ENCODE peak calls at places on chromosomes 13 and 19, in nine cellular contexts. U, O, K, A, C, R, E, J and D are unnamed samples.

GRCh38 chr19:1774999-1775772 is 21.9 kb downstream of the ONECUT3 start:
- DNase-seq in U (no peak), A (no peak), K (no peak), O (no peak), R (no peak), J (no peak), E (no peak), C (no peak), D (no peak)

GRCh38 chr19:2594319-2594718 is 108.2 kb downstream of the GNG7 start:
- DNase-seq in A (no peak), R (no peak), J (peak), E (no peak), U (no peak), O (no peak), C (no peak), K (no peak), D (no peak)

GRCh38 chr13:63517376-63517775 is 2101.7 kb upstream of the PCDH20 start:
- DNase-seq in O (no peak), A (no peak), R (peak), U (no peak), E (no peak), J (no peak), K (no peak), C (no peak), D (no peak)

GRCh38 chr19:47376589-47377144 is 27.6 kb downstream of the DHX34 start:
- DNase-seq in U (no peak), J (no peak), O (peak), K (no peak), C (no peak), R (no peak), E (no peak), A (no peak), D (no peak)

GRCh38 chr13:66943530-66943929 is 286.6 kb downstream of the PCDH9 start:
- DNase-seq in C (no peak), J (no peak), U (no peak), K (no peak), R (no peak), O (no peak), E (no peak), A (no peak), D (no peak)

GRCh38 chr19:11483176-11484111 is 2.6 kb upstream of the ELAVL3 start:
- DNase-seq in C (no peak), R (no peak), A (no peak), J (no peak), O (no peak), U (no peak), K (no peak), E (no peak), D (no peak)

GRCh38 chr13:65999441-65999840 is 1230.7 kb downstream of the PCDH9 start:
- DNase-seq in E (no peak), C (no peak), A (no peak), R (no peak), U (no peak), J (no peak), O (no peak), K (no peak), D (no peak)

GRCh38 chr13:42151781-42152180 is 103.3 kb downstream of the DGKH start:
- DNase-seq in J (no peak), U (no peak), E (no peak), C (no peak), R (no peak), K (no peak), A (no peak), O (no peak), D (no peak)

GRCh38 chr19:16619456-16619855 is 8.5 kb downstream of the MED26 start:
- DNase-seq in J (no peak), K (peak), R (no peak), A (no peak), C (no peak), E (no peak), U (no peak), O (peak), D (no peak)

GRCh38 chr13:38743499-38743898 is 56.6 kb downstream of the FREM2 start:
- DNase-seq in O (no peak), C (no peak), A (no peak), R (no peak), K (no peak), U (no peak), E (no peak), J (no peak), D (no peak)

GRCh38 chr13:95452376-95452775 is 100.1 kb upstream of the CLDN10 start:
- DNase-seq in E (no peak), C (no peak), J (no peak), K (no peak), O (no peak), R (no peak), A (no peak), U (no peak), D (no peak)

GRCh38 chr13:81697826-81698225 is 1356.9 kb upstream of the SPRY2 start:
- DNase-seq in K (no peak), O (no peak), J (no peak), E (no peak), C (no peak), A (no peak), R (no peak), U (no peak), D (no peak)

GRCh38 chr13:33180009-33180804 is 105.3 kb downstream of the STARD13 start:
- DNase-seq in R (peak), O (no peak), C (no peak), J (no peak), E (no peak), A (no peak), U (no peak), K (no peak), D (no peak)

GRCh38 chr19:13953021-13953531 is 767 bp downstream of the DCAF15 start:
- DNase-seq in C (peak), R (peak), A (no peak), K (no peak), O (no peak), J (peak), E (no peak), U (peak), D (no peak)

GRCh38 chr13:59946924-59947323 is 216.8 kb downstream of the DIAPH3 start:
- DNase-seq in K (no peak), C (no peak), E (no peak), A (no peak), U (no peak), J (no peak), R (peak), O (no peak), D (no peak)

GRCh38 chr19:19209372-19209771 is 2.4 kb upstream of the NCAN start:
- DNase-seq in A (no peak), C (no peak), R (no peak), J (no peak), O (no peak), K (no peak), E (no peak), U (no peak), D (no peak)

GRCh38 chr13:42048625-42049453 is at the start of gene DGKH:
- DNase-seq in K (peak), E (peak), A (no peak), O (peak), R (peak), U (peak), C (peak), J (peak), D (no peak)

GRCh38 chr19:35327642-35328041 is 1.3 kb upstream of the CD22 start:
- DNase-seq in R (no peak), U (peak), C (no peak), J (no peak), A (no peak), E (no peak), K (no peak), O (no peak), D (no peak)

GRCh38 chr19:2603320-2603719 is 99.2 kb downstream of the GNG7 start:
- DNase-seq in R (no peak), A (no peak), O (no peak), J (peak), E (no peak), K (peak), U (no peak), C (peak), D (no peak)

GRCh38 chr13:81874681-81875661 is 1534.0 kb upstream of the SPRY2 start:
- DNase-seq in K (no peak), C (no peak), O (no peak), R (peak), A (no peak), E (no peak), U (no peak), J (no peak), D (no peak)

GRCh38 chr19:1627194-1627593 is 21.9 kb upstream of the UQCR11 start:
- DNase-seq in J (no peak), A (no peak), O (no peak), C (no peak), U (no peak), R (no peak), K (no peak), E (no peak), D (no peak)

GRCh38 chr19:52138614-52139290 is 986 bp downstream of the ZNF616 start:
- DNase-seq in E (no peak), C (no peak), R (peak), K (no peak), J (peak), U (no peak), A (no peak), O (peak), D (no peak)

GRCh38 chr19:54162241-54162805 is 2.8 kb upstream of the LENG1 start:
- DNase-seq in E (peak), R (peak), C (peak), U (peak), A (no peak), K (peak), J (peak), O (peak), D (peak)

GRCh38 chr13:31982540-31982939 is 49.0 kb upstream of the FRY start:
- DNase-seq in R (peak), O (peak), U (peak), C (no peak), K (peak), E (peak), A (no peak), J (peak), D (peak)

GRCh38 chr13:110413311-110414040 is 106.4 kb downstream of the COL4A2 start:
- DNase-seq in U (no peak), C (no peak), R (no peak), J (peak), E (peak), O (no peak), A (no peak), K (no peak), D (no peak)

GRCh38 chr13:110411316-110412105 is 104.4 kb downstream of the COL4A2 start:
- DNase-seq in U (no peak), O (no peak), A (no peak), J (no peak), C (no peak), R (no peak), E (no peak), K (no peak), D (no peak)

GRCh38 chr13:110414283-110414682 is 107.2 kb downstream of the COL4A2 start:
- DNase-seq in E (peak), K (no peak), A (no peak), R (no peak), C (no peak), U (no peak), J (no peak), O (no peak), D (no peak)

GRCh38 chr13:110410906-110411305 is 103.8 kb downstream of the COL4A2 start:
- DNase-seq in C (no peak), J (peak), O (no peak), E (peak), K (no peak), R (no peak), U (no peak), A (no peak), D (no peak)

DNA sequence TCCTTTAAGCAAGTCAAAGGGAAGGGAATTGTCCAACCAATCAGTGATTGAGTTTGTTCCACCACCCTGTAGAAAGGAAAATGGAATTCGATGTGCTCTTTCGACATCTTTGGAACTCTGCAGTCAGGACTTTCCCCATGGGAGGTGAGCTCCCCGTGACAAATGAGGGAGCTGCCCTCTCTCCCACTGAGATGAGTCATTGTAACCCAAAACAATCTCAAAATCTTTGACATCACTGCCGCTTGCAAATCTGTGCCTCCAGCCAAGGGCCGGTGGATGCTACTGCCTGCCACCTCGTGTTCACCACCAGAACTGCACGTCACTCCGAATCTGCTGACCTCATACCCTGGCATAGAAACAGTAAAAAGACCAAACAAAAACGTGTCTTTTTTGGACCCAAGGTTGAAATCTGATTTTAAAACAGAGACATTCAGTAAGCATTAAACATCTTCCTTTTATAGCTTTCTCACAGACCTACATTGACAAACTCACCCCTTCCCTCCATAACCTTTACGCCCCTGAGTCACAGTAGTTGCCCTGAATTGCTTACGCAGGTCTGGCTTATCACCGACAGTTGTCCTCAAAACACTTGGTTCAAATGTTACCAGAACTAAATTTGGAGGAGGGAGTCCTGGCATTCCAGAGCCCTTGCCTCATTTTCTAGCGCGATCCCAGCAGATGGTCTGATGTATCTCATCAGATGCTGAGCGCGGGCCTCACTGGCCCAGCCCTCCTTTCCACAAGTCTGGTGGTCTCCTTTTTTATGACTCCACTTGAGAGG is 105.2 kb downstream of the COL4A2 start:
- DNase-seq in E (peak), A (no peak), O (peak), C (peak), U (peak), K (peak), J (peak), R (peak), D (peak)
- H3K4me3 ChIP-seq in E (no peak), A (no peak), O (no peak), C (no peak), U (no peak), K (peak), J (no peak), R (no peak), D (no peak)

GRCh38 chr13:35833031-35833430 is 298.2 kb downstream of the DCLK1 start:
- DNase-seq in U (no peak), C (no peak), K (no peak), A (no peak), J (no peak), E (no peak), O (no peak), R (no peak), D (no peak)
- H3K4me3 ChIP-seq in U (no peak), C (no peak), K (no peak), A (no peak), J (no peak), E (no peak), O (no peak), R (no peak), D (no peak)

DNA sequence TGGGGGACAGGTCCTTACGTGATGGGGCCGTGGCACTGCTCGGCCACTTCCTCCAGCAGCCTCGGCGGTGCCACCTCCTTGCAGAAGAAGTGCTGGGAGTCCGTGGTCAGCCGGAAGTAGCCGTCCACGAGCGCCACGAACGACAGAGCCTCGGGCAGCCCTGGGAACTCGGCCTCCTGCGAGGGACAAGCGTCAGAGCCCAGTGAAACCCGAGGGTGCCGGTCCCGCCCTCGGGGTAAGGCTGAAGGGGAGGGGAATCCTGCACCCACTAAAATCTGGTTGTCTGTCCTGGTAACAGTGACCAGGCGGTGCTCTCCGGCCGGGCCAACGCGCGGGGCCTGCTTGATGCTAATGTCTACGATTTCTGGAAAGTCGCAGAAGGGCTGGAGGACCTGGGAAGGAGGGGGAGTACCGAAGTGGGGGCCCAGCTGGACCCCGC is 6.4 kb downstream of the JAK3 start:
- DNase-seq in U (peak), O (no peak), J (no peak), R (no peak), E (no peak), C (no peak), K (peak), A (no peak), D (no peak)
- H3K4me3 ChIP-seq in U (peak), O (no peak), J (no peak), R (peak), E (peak), C (no peak), K (peak), A (peak), D (no peak)

DNA sequence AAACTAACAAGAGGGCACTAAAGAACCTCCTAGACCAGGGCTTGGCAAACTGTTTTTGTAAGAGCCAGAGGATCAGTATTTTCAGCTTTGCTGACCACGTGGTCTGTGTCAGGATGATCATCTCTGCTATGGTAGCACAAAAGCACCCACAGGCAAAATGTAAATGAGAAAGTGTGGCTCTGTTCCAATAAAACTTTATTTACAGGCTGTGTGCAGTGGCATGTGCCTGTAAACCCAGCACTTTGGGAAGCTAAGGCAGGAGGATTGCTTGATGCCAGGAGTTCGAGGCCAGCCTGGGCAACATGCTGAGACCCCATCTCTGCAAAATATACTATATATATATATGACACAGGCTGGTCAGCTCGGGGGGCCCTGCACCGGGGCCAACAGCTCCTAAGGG is 31.2 kb downstream of the DNMT1 start:
- DNase-seq in C (no peak), E (no peak), K (no peak), O (no peak), U (no peak), R (no peak), A (no peak), J (no peak), D (no peak)
- H3K4me3 ChIP-seq in C (no peak), E (no peak), K (no peak), O (no peak), U (no peak), R (no peak), A (no peak), J (no peak), D (no peak)